ENCODE peak calls at places on chromosomes 2 and 18, in seven cellular contexts. One of them, this sample, is unnamed.

GRCh38 chr2:164992818-164993217 is 37.5 kb upstream of the SLC38A11 start:
- DNase-seq in astrocyte of the spinal cord: peak
- DNase-seq in erythroblast: peak
- DNase-seq in stimulated activated CD4-positive, alpha-beta T cell treated with anti-CD3 and anti-CD28 coated beads, Interleukin-4, amount 100 ng/mL, for 24 hours: peak
- DNase-seq in central memory CD8-positive, alpha-beta T cell: no peak
- DNase-seq in AG04449: peak
- DNase-seq in chondrocyte: no peak
- DNase-seq in this sample: peak

GRCh38 chr18:10101293-10101701 is 187.5 kb downstream of the VAPA start:
- DNase-seq in astrocyte of the spinal cord: peak
- DNase-seq in erythroblast: no peak
- DNase-seq in stimulated activated CD4-positive, alpha-beta T cell treated with anti-CD3 and anti-CD28 coated beads, Interleukin-4, amount 100 ng/mL, for 24 hours: no peak
- DNase-seq in central memory CD8-positive, alpha-beta T cell: no peak
- DNase-seq in AG04449: no peak
- DNase-seq in chondrocyte: no peak
- DNase-seq in this sample: no peak

GRCh38 chr18:10242922-10243680 is 211.3 kb upstream of the APCDD1 start:
- DNase-seq in astrocyte of the spinal cord: no peak
- DNase-seq in erythroblast: no peak
- DNase-seq in stimulated activated CD4-positive, alpha-beta T cell treated with anti-CD3 and anti-CD28 coated beads, Interleukin-4, amount 100 ng/mL, for 24 hours: no peak
- DNase-seq in central memory CD8-positive, alpha-beta T cell: no peak
- DNase-seq in AG04449: no peak
- DNase-seq in chondrocyte: no peak
- DNase-seq in this sample: no peak

GRCh38 chr2:117985092-117985491 is 28.8 kb downstream of the CCDC93 start:
- DNase-seq in astrocyte of the spinal cord: no peak
- DNase-seq in erythroblast: no peak
- DNase-seq in stimulated activated CD4-positive, alpha-beta T cell treated with anti-CD3 and anti-CD28 coated beads, Interleukin-4, amount 100 ng/mL, for 24 hours: no peak
- DNase-seq in central memory CD8-positive, alpha-beta T cell: no peak
- DNase-seq in AG04449: no peak
- DNase-seq in chondrocyte: no peak
- DNase-seq in this sample: no peak

GRCh38 chr2:74020717-74021406 is 36.2 kb downstream of the TET3 start:
- DNase-seq in astrocyte of the spinal cord: no peak
- DNase-seq in erythroblast: no peak
- DNase-seq in stimulated activated CD4-positive, alpha-beta T cell treated with anti-CD3 and anti-CD28 coated beads, Interleukin-4, amount 100 ng/mL, for 24 hours: no peak
- DNase-seq in central memory CD8-positive, alpha-beta T cell: no peak
- DNase-seq in AG04449: no peak
- DNase-seq in chondrocyte: no peak
- DNase-seq in this sample: no peak

GRCh38 chr2:110673201-110673600 is 4.7 kb downstream of the BUB1 start:
- DNase-seq in astrocyte of the spinal cord: no peak
- DNase-seq in erythroblast: no peak
- DNase-seq in stimulated activated CD4-positive, alpha-beta T cell treated with anti-CD3 and anti-CD28 coated beads, Interleukin-4, amount 100 ng/mL, for 24 hours: no peak
- DNase-seq in central memory CD8-positive, alpha-beta T cell: no peak
- DNase-seq in AG04449: no peak
- DNase-seq in chondrocyte: no peak
- DNase-seq in this sample: no peak

GRCh38 chr2:237254911-237255578 is 158.9 kb downstream of the COL6A3 start:
- DNase-seq in astrocyte of the spinal cord: peak
- DNase-seq in erythroblast: no peak
- DNase-seq in stimulated activated CD4-positive, alpha-beta T cell treated with anti-CD3 and anti-CD28 coated beads, Interleukin-4, amount 100 ng/mL, for 24 hours: no peak
- DNase-seq in central memory CD8-positive, alpha-beta T cell: no peak
- DNase-seq in AG04449: no peak
- DNase-seq in chondrocyte: no peak
- DNase-seq in this sample: no peak

GRCh38 chr18:63553117-63553516 is 10.9 kb downstream of the SERPINB12 start:
- DNase-seq in astrocyte of the spinal cord: peak
- DNase-seq in erythroblast: no peak
- DNase-seq in stimulated activated CD4-positive, alpha-beta T cell treated with anti-CD3 and anti-CD28 coated beads, Interleukin-4, amount 100 ng/mL, for 24 hours: no peak
- DNase-seq in central memory CD8-positive, alpha-beta T cell: no peak
- DNase-seq in AG04449: peak
- DNase-seq in chondrocyte: no peak
- DNase-seq in this sample: no peak

GRCh38 chr2:9225806-9226205 is 19.2 kb downstream of the ASAP2 start:
- DNase-seq in astrocyte of the spinal cord: no peak
- DNase-seq in erythroblast: no peak
- DNase-seq in stimulated activated CD4-positive, alpha-beta T cell treated with anti-CD3 and anti-CD28 coated beads, Interleukin-4, amount 100 ng/mL, for 24 hours: no peak
- DNase-seq in central memory CD8-positive, alpha-beta T cell: no peak
- DNase-seq in AG04449: no peak
- DNase-seq in chondrocyte: no peak
- DNase-seq in this sample: no peak

GRCh38 chr2:50691518-50691917 is 340.4 kb downstream of the NRXN1 start:
- DNase-seq in astrocyte of the spinal cord: no peak
- DNase-seq in erythroblast: no peak
- DNase-seq in stimulated activated CD4-positive, alpha-beta T cell treated with anti-CD3 and anti-CD28 coated beads, Interleukin-4, amount 100 ng/mL, for 24 hours: no peak
- DNase-seq in central memory CD8-positive, alpha-beta T cell: no peak
- DNase-seq in AG04449: no peak
- DNase-seq in chondrocyte: no peak
- DNase-seq in this sample: no peak

GRCh38 chr2:215421859-215422461 is 13.9 kb downstream of the FN1 start:
- DNase-seq in astrocyte of the spinal cord: peak
- DNase-seq in erythroblast: no peak
- DNase-seq in stimulated activated CD4-positive, alpha-beta T cell treated with anti-CD3 and anti-CD28 coated beads, Interleukin-4, amount 100 ng/mL, for 24 hours: no peak
- DNase-seq in central memory CD8-positive, alpha-beta T cell: no peak
- DNase-seq in AG04449: no peak
- DNase-seq in chondrocyte: no peak
- DNase-seq in this sample: no peak

GRCh38 chr18:26298107-26298506 is 71.9 kb downstream of the TAF4B start:
- DNase-seq in astrocyte of the spinal cord: no peak
- DNase-seq in erythroblast: no peak
- DNase-seq in stimulated activated CD4-positive, alpha-beta T cell treated with anti-CD3 and anti-CD28 coated beads, Interleukin-4, amount 100 ng/mL, for 24 hours: no peak
- DNase-seq in central memory CD8-positive, alpha-beta T cell: no peak
- DNase-seq in AG04449: no peak
- DNase-seq in chondrocyte: no peak
- DNase-seq in this sample: no peak

GRCh38 chr2:7007846-7008741 is 90.9 kb downstream of the RNF144A start:
- DNase-seq in astrocyte of the spinal cord: peak
- DNase-seq in erythroblast: peak
- DNase-seq in stimulated activated CD4-positive, alpha-beta T cell treated with anti-CD3 and anti-CD28 coated beads, Interleukin-4, amount 100 ng/mL, for 24 hours: no peak
- DNase-seq in central memory CD8-positive, alpha-beta T cell: no peak
- DNase-seq in AG04449: no peak
- DNase-seq in chondrocyte: no peak
- DNase-seq in this sample: no peak

GRCh38 chr18:7116832-7117389 is 686 bp downstream of the LAMA1 start:
- DNase-seq in astrocyte of the spinal cord: peak
- DNase-seq in erythroblast: no peak
- DNase-seq in stimulated activated CD4-positive, alpha-beta T cell treated with anti-CD3 and anti-CD28 coated beads, Interleukin-4, amount 100 ng/mL, for 24 hours: no peak
- DNase-seq in central memory CD8-positive, alpha-beta T cell: no peak
- DNase-seq in AG04449: no peak
- DNase-seq in chondrocyte: no peak
- DNase-seq in this sample: no peak

GRCh38 chr2:97763176-97763845 is 49.9 kb downstream of the ZAP70 start:
- DNase-seq in astrocyte of the spinal cord: no peak
- DNase-seq in erythroblast: no peak
- DNase-seq in stimulated activated CD4-positive, alpha-beta T cell treated with anti-CD3 and anti-CD28 coated beads, Interleukin-4, amount 100 ng/mL, for 24 hours: no peak
- DNase-seq in central memory CD8-positive, alpha-beta T cell: no peak
- DNase-seq in AG04449: no peak
- DNase-seq in chondrocyte: no peak
- DNase-seq in this sample: no peak

GRCh38 chr18:22858121-22858520 is 75.0 kb upstream of the RBBP8 start:
- DNase-seq in astrocyte of the spinal cord: no peak
- DNase-seq in erythroblast: no peak
- DNase-seq in stimulated activated CD4-positive, alpha-beta T cell treated with anti-CD3 and anti-CD28 coated beads, Interleukin-4, amount 100 ng/mL, for 24 hours: no peak
- DNase-seq in central memory CD8-positive, alpha-beta T cell: no peak
- DNase-seq in AG04449: no peak
- DNase-seq in chondrocyte: no peak
- DNase-seq in this sample: no peak

GRCh38 chr2:1618974-1619373 is 125.3 kb downstream of the PXDN start:
- DNase-seq in astrocyte of the spinal cord: no peak
- DNase-seq in erythroblast: no peak
- DNase-seq in stimulated activated CD4-positive, alpha-beta T cell treated with anti-CD3 and anti-CD28 coated beads, Interleukin-4, amount 100 ng/mL, for 24 hours: no peak
- DNase-seq in central memory CD8-positive, alpha-beta T cell: no peak
- DNase-seq in AG04449: no peak
- DNase-seq in chondrocyte: no peak
- DNase-seq in this sample: no peak

GRCh38 chr18:34598136-34598635 is 111.9 kb upstream of the DTNA start:
- DNase-seq in astrocyte of the spinal cord: no peak
- DNase-seq in erythroblast: no peak
- DNase-seq in stimulated activated CD4-positive, alpha-beta T cell treated with anti-CD3 and anti-CD28 coated beads, Interleukin-4, amount 100 ng/mL, for 24 hours: no peak
- DNase-seq in central memory CD8-positive, alpha-beta T cell: no peak
- DNase-seq in AG04449: no peak
- DNase-seq in chondrocyte: no peak
- DNase-seq in this sample: no peak

GRCh38 chr2:191656389-191656788 is 21.5 kb upstream of the NABP1 start:
- DNase-seq in astrocyte of the spinal cord: peak
- DNase-seq in erythroblast: no peak
- DNase-seq in stimulated activated CD4-positive, alpha-beta T cell treated with anti-CD3 and anti-CD28 coated beads, Interleukin-4, amount 100 ng/mL, for 24 hours: no peak
- DNase-seq in central memory CD8-positive, alpha-beta T cell: no peak
- DNase-seq in AG04449: peak
- DNase-seq in chondrocyte: no peak
- DNase-seq in this sample: no peak

GRCh38 chr2:7577769-7578168 is 660.6 kb downstream of the RNF144A start:
- DNase-seq in astrocyte of the spinal cord: no peak
- DNase-seq in erythroblast: no peak
- DNase-seq in stimulated activated CD4-positive, alpha-beta T cell treated with anti-CD3 and anti-CD28 coated beads, Interleukin-4, amount 100 ng/mL, for 24 hours: no peak
- DNase-seq in central memory CD8-positive, alpha-beta T cell: no peak
- DNase-seq in AG04449: no peak
- DNase-seq in chondrocyte: no peak
- DNase-seq in this sample: no peak

This sample was measured in activated naive CD8-positive, alpha-beta T cell treated with anti-CD3 and anti-CD28 coated beads, Interleukin-2, amount 50 U/mL, for 24 hours.